ENCODE peak calls at places on chromosomes 13 and 19, in six cellular contexts. P, I, M, Z, S and E are unnamed samples.

GRCh38 chr19:32458500-32459123 is 53.0 kb downstream of the DPY19L3 start:
- DNase-seq in S (peak), I (no peak), P (no peak), Z (peak), M (no peak), E (no peak)

GRCh38 chr13:102648046-102648445 is 46.8 kb downstream of the METTL21C start:
- DNase-seq in Z (peak), I (no peak), M (no peak), S (no peak), P (no peak), E (no peak)

GRCh38 chr13:94115054-94115453 is 364.4 kb downstream of the DCT start:
- DNase-seq in S (no peak), Z (no peak), I (no peak), M (no peak), P (no peak), E (peak)

GRCh38 chr19:33231511-33231910 is 5.9 kb upstream of the SLC7A10 start:
- DNase-seq in S (no peak), P (no peak), Z (no peak), I (no peak), M (no peak), E (peak)

GRCh38 chr19:11191273-11191755 is 6.0 kb downstream of the KANK2 start:
- DNase-seq in I (no peak), Z (peak), P (peak), S (no peak), M (peak), E (no peak)

GRCh38 chr13:84543976-84544375 is 661.7 kb upstream of the SLITRK1 start:
- DNase-seq in S (no peak), I (no peak), P (no peak), M (no peak), Z (no peak), E (no peak)

GRCh38 chr19:47430041-47430802 is 10.9 kb upstream of the MEIS3 start:
- DNase-seq in Z (peak), P (no peak), S (no peak), M (no peak), I (no peak), E (peak)

GRCh38 chr19:48330012-48330681 is 4.8 kb downstream of the EMP3 start:
- DNase-seq in M (no peak), S (peak), I (no peak), Z (peak), P (no peak), E (peak)

GRCh38 chr19:42203700-42204099 is 13.8 kb downstream of the DEDD2 start:
- DNase-seq in Z (no peak), M (no peak), P (no peak), I (no peak), S (no peak), E (no peak)

DNA sequence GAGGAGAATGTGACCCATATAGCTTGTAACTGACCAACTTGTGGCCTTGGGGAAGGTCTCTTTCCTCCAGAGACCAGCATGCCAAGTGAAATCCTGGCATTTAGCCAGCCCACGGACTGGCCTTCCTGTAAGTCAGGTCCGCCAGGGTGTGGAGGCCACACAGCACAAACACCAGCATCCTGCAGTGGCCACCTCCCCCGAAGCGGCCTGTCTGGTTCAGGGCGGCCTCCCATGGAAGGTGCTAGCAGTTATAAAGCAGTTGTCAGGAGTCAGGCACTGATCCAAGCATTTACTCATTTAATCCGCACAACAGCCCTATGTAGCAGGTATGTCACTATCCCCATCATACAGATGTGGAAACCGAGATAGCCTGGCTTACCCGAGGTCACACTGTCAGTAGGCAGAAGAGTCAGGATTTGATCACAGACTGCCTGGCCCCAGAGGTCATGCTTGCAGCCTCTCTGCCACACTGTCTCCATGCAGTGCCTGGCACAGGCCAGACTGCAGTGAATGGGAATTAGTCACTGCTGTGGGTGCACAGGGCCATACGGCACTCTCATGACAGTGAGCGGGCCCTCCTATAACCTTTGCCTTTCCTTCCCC is 36.7 kb downstream of the CAPN12 start:
- DNase-seq in Z (peak), P (no peak), S (no peak), I (peak), M (peak), E (no peak)
- TF ChIP-seq MYC in Z (no peak), P (no peak), S (no peak), I (peak), M (no peak), E (no peak)

DNA sequence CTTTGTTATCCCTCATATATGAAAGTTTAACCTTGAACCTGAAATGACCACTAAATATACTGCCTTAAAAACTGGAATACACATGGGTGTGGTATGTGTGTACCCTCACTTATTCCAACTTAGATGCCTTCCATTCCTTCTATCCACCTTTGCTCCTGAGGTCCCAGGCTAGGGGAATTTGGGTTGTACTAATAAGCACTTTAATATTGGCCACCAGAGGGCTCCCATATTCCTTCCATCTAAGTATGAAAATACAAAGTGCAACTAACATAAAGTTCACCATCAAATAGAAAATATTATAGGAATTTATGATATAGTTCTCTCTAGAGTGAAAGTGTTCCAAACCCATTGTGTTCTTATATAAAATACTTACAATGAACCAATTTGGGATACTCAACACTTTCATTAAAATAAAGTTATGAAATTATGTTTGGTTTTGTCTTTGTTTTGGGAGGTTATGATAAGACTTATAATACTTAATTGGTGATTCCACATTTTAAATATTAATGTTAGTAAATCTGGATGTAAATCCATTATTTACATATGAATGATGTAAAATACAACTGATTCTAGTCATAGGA is 62.3 kb downstream of the ITGBL1 start:
- DNase-seq in P (peak), I (peak), S (no peak), M (peak), Z (peak), E (peak)
- TF ChIP-seq MAX in P (no peak), I (no peak), S (no peak), M (no peak), Z (no peak), E (no peak)

GRCh38 chr19:4971424-4971793 is 2.5 kb downstream of the KDM4B start:
- DNase-seq in S (no peak), M (peak), Z (no peak), P (no peak), I (peak), E (no peak)
- H3K4me3 ChIP-seq in S (peak), M (peak), Z (no peak), P (no peak), I (peak), E (no peak)

DNA sequence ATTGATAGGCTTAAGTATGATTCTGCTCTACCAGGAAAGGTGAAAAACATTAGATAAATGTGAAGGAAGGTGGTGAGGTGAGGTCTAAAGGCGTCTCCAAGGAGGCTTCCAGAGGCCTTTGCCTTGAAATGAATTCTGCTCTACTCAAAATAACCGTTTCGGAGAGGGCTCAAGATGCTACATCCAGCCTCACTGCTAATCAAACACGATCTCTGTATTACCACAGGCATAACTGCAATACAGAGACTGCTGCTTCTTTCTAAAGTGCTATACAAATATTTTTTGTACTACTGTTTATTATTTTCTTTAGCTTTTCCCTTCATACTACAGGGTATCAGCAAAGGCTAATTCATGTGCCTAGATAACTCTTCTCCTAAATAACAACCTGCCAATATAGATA is 16.8 kb downstream of the MBNL2 start:
- DNase-seq in Z (no peak), I (no peak), S (no peak), P (no peak), M (no peak), E (no peak)
- TF ChIP-seq MYC in Z (no peak), I (no peak), S (no peak), P (no peak), M (no peak), E (no peak)

DNA sequence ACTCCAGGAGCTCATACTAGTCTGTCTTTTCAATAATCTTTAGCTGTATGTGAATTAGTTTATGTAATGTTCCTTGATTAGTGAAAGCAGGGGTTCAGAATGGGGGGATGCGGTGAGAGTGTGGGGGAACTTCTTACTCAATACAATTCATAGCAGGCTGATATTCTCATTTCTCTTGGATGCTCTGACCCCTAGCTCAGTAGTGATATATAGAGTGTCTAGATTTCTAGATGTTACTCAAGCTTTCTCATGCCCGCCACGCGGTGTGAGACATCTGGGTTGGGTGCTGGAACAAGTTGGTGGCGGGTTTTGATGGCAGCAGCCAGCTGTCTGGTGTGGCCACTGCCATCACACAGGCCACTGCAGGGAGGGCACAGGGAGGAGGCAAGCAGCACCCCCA is 39.3 kb upstream of the FLT1 start:
- DNase-seq in S (no peak), Z (no peak), I (no peak), M (no peak), P (no peak), E (no peak)
- TF ChIP-seq MAX in S (no peak), Z (no peak), I (no peak), M (no peak), P (no peak), E (no peak)

DNA sequence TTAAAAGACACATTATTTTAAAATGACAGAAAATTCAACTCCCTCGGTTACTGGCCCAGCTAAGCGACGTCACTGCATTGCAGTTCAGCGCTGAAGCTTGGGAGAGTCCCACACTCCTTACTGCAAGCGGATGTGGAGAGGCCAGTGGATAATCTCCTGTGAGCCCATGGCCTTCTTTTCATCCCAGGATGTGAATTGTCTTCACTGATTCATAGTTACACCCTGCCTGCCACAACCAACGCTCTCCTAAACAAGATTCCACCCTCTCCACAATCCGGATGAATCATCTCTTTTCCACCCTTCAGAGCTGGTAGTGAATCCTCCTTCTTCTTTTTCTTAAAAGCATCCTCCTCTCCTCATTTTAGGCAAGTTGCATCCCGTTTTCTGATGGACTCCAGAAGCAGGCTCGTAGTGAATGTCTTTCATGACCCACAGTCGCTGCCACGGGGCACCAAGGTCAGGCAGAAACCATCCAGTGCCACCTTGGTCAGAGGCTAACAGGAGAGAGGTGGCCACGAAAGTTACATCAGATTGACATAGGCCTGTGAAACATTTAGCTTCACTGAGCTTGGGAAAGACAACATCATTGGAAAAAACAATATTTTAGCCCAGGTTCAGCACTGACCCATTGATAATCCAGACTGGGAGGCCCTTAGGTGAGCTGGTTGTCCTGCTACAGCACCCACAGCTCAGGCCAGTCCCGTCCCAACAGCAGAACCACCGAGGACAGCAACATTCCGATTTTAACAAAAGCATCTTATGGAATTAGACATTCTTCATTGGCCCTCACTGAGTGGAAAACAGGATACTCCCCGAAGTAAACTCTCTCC is 2.0 kb downstream of the GJB2 start:
- DNase-seq in M (no peak), S (no peak), I (no peak), P (no peak), Z (no peak), E (no peak)
- H3K4me3 ChIP-seq in M (no peak), S (no peak), I (no peak), P (no peak), Z (no peak), E (no peak)

GRCh38 chr13:111955412-111955769 is 111.6 kb upstream of the SOX1 start:
- DNase-seq in P (no peak), I (no peak), M (no peak), S (no peak), Z (no peak), E (no peak)
- TF ChIP-seq MYC in P (no peak), I (no peak), M (no peak), S (no peak), Z (no peak), E (no peak)

GRCh38 chr13:37303610-37304009 is 198.1 kb upstream of the CSNK1A1L start:
- DNase-seq in P (no peak), Z (no peak), S (no peak), M (no peak), I (no peak), E (no peak)

DNA sequence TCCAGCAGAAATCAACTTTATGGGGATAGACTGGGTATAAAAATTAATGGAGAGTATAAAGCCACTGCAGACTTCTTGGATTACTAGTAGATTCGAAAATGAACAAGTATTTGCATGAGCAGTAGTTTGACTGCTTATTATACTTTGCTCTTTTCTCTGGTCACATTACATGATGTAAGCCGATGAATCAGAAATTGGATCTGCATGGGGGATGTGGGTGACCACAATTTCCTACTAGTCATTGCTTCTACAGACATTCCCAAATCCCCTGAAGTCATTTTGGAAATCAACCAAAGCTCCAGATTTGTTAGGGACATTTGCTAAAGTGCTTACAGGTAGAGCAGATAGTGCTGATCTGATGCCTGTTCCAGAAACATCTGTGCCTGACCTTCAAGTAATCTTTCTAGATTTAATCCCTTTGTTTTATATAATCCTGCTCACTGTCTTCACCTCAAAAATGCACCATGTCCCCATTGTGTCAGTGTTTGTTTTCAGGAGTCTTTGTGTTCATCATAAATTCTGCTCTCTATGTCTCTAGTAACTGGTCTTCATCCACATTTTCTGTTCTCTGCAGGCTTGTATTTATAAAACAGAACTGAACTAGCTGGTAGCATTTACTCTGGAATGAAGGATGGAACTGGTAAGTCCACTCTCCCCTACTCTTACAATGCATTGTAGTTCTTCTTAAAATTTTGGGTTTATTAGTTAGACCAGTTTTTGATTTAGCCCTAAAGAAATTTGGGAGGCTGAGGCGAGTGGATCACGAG is 201.5 kb upstream of the CSNK1A1L start:
- DNase-seq in P (no peak), S (no peak), I (no peak), Z (peak), M (no peak), E (no peak)
- TF ChIP-seq MAX in P (no peak), S (no peak), I (no peak), Z (no peak), M (no peak), E (no peak)